ENCODE peak calls at places on chromosomes 5 and 9, in ten cellular contexts. Q is testis, D is tibial nerve, L is fibroblast of villous mesenchyme, Y is psoas muscle, W is GM12864, F is uterus, K is neural progenitor cell, Z is fibroblast of pulmonary artery, G is breast epithelium. C is an unnamed sample.
A peak's percentile ranks its signal among the peaks of the same experiment; 100 is the strongest.

GRCh38 chr5:180052211-180052818 is 19.2 kb downstream of the RNF130 start:
- DNase-seq in Q (no peak), D (no peak), L (no peak), Y (no peak), W (no peak), F (no peak), K (no peak), Z (no peak), G (no peak), C (no peak)

GRCh38 chr9:136944094-136944518 is 432 bp downstream of the FBXW5 start:
- DNase-seq in Q (no peak), D (peak; percentile 14), L (peak; percentile 65), Y (no peak), W (no peak), F (no peak), K (no peak), Z (peak; percentile 60), G (no peak), C (peak; percentile 51)

GRCh38 chr9:98951967-98952366 is 8.3 kb downstream of the COL15A1 start:
- DNase-seq in Q (no peak), D (no peak), L (no peak), Y (no peak), W (no peak), F (no peak), K (no peak), Z (no peak), G (no peak), C (no peak)

GRCh38 chr5:173778152-173778782 is 109.9 kb upstream of the CPEB4 start:
- DNase-seq in Q (no peak), D (no peak), L (no peak), Y (no peak), W (no peak), F (no peak), K (no peak), Z (no peak), G (no peak), C (no peak)

GRCh38 chr9:4508246-4508906 is 18.1 kb downstream of the SLC1A1 start:
- DNase-seq in Q (no peak), D (no peak), L (peak; percentile 53), Y (no peak), W (no peak), F (no peak), K (no peak), Z (peak; percentile 21), G (no peak), C (peak; percentile 29)

GRCh38 chr5:90642706-90643229 is 84.2 kb downstream of the ADGRV1 start:
- DNase-seq in Q (no peak), D (no peak), L (no peak), Y (no peak), W (no peak), F (no peak), K (no peak), Z (no peak), G (no peak), C (no peak)

GRCh38 chr9:129493002-129493713 is 127.7 kb downstream of the C9orf50 start:
- DNase-seq in Q (no peak), D (no peak), L (no peak), Y (no peak), W (no peak), F (no peak), K (peak; percentile 5), Z (no peak), G (no peak), C (no peak)

GRCh38 chr5:135508496-135509005 is 27.2 kb downstream of the NEUROG1 start:
- DNase-seq in Q (no peak), D (no peak), L (no peak), Y (no peak), W (no peak), F (no peak), K (peak; percentile 72), Z (no peak), G (no peak), C (no peak)

GRCh38 chr9:133359420-133360175 is 3.2 kb downstream of the SURF2 start:
- DNase-seq in Q (no peak), D (no peak), L (no peak), Y (no peak), W (no peak), F (no peak), K (peak; percentile 66), Z (no peak), G (no peak), C (no peak)
- TF ChIP-seq CTCF in Q (no peak), D (no peak), L (peak; percentile 40), Y (peak; percentile 22), W (peak; percentile 19), F (no peak), K (peak; percentile 52), Z (peak; percentile 24), G (no peak), C (peak; percentile 30)

GRCh38 chr9:24498632-24499031 is 47.1 kb downstream of the IZUMO3 start:
- DNase-seq in Q (no peak), D (no peak), L (no peak), Y (no peak), W (no peak), F (no peak), K (no peak), Z (no peak), G (no peak), C (no peak)

GRCh38 chr9:24502548-24502947 is 43.1 kb downstream of the IZUMO3 start:
- DNase-seq in Q (no peak), D (no peak), L (no peak), Y (no peak), W (no peak), F (no peak), K (peak; percentile 34), Z (no peak), G (no peak), C (no peak)

GRCh38 chr9:24500761-24501160 is 44.9 kb downstream of the IZUMO3 start:
- DNase-seq in Q (no peak), D (no peak), L (no peak), Y (no peak), W (no peak), F (no peak), K (no peak), Z (no peak), G (no peak), C (no peak)

GRCh38 chr9:24509850-24510249 is 35.8 kb downstream of the IZUMO3 start:
- DNase-seq in Q (no peak), D (no peak), L (no peak), Y (no peak), W (no peak), F (no peak), K (no peak), Z (no peak), G (no peak), C (no peak)

DNA sequence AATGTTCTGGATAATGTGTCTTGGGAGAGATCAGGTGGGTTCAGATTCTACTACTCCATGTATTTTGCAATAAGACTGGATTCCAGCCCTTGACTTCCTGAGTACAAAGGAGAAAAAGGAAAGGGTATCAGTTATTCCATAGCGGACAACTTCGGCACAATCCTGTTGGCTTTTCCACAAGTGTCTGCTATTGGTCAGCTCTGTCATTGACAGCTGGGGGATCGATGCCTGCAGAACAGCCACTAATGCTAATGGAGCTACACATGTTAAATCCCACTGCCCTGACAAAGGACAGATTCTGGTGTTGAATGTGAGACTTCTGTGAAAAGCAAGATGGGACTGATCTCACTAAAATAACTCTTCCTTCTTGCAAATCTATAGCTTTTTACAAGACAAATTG is 41.2 kb downstream of the IZUMO3 start:
- DNase-seq in Q (no peak), D (no peak), L (no peak), Y (no peak), W (no peak), F (no peak), K (no peak), Z (no peak), G (no peak), C (no peak)
- H3K4me3 ChIP-seq in Q (no peak overlapping the region), D (no peak overlapping the region), L (no peak overlapping the region), Y (no peak overlapping the region), W (no peak overlapping the region), F (no peak overlapping the region), K (no peak overlapping the region), Z (no peak overlapping the region), G (no peak overlapping the region), C (no peak overlapping the region)

GRCh38 chr5:71751422-71751821 is 32.3 kb downstream of the CARTPT start:
- DNase-seq in Q (no peak), D (no peak), L (no peak), Y (no peak), W (no peak), F (no peak), K (no peak), Z (no peak), G (no peak), C (no peak)
- TF ChIP-seq CTCF in Q (no peak), D (no peak), L (no peak), Y (no peak), W (no peak), F (no peak), K (no peak), Z (no peak), G (no peak), C (no peak)

GRCh38 chr5:81687292-81687691 is 63.6 kb downstream of the SSBP2 start:
- DNase-seq in Q (no peak), D (no peak), L (no peak), Y (no peak), W (no peak), F (no peak), K (no peak), Z (no peak), G (no peak), C (no peak)

GRCh38 chr5:81685481-81685880 is 65.4 kb downstream of the SSBP2 start:
- DNase-seq in Q (no peak), D (no peak), L (no peak), Y (no peak), W (no peak), F (no peak), K (no peak), Z (no peak), G (no peak), C (no peak)

GRCh38 chr5:81688215-81688614 is 62.7 kb downstream of the SSBP2 start:
- DNase-seq in Q (no peak), D (no peak), L (no peak), Y (no peak), W (no peak), F (no peak), K (no peak), Z (no peak), G (no peak), C (no peak)
- H3K4me3 ChIP-seq in Q (no peak overlapping the region), D (no peak overlapping the region), L (no peak overlapping the region), Y (no peak overlapping the region), W (no peak overlapping the region), F (no peak overlapping the region), K (no peak overlapping the region), Z (no peak overlapping the region), G (no peak overlapping the region), C (no peak overlapping the region)

GRCh38 chr5:1883120-1883924 is 597 bp upstream of the IRX4 start:
- DNase-seq in Q (no peak), D (no peak), L (no peak), Y (no peak), W (no peak), F (no peak), K (peak; percentile 80), Z (no peak), G (no peak), C (no peak)
- TF ChIP-seq CTCF in Q (no peak), D (no peak), L (peak; percentile 5), Y (no peak), W (no peak), F (no peak), K (peak; percentile 47), Z (no peak), G (no peak), C (no peak)

GRCh38 chr9:128192601-128193371 is 1.4 kb upstream of the CIZ1 start:
- DNase-seq in Q (peak; percentile 81), D (peak; percentile 69), L (peak; percentile 96), Y (peak; percentile 87), W (peak; percentile 21), F (peak; percentile 85), K (no peak), Z (peak; percentile 88), G (peak; percentile 87), C (peak; percentile 82)
- H3K4me3 ChIP-seq in Q (peak overlapping the region; percentile 83), D (peak overlapping the region; percentile 88), L (peak overlapping the region; percentile 89), Y (peak overlapping the region; percentile 89), W (peak overlapping the region; percentile 69), F (peak overlapping the region; percentile 85), K (peak overlapping the region; percentile 96), Z (peak overlapping the region; percentile 82), G (peak overlapping the region; percentile 99), C (peak overlapping the region; percentile 62)